ENCODE peak calls at places on chromosomes 11 and 22, in eight cellular contexts. H is erythroblast, S is astrocyte of the cerebellum, X is EH, N is DMS 273 treated with DMSO at 0.1 percent for 48 hours, B is pancreas, U is fibroblast of the aortic adventitia, G is HepG2. Y is an unnamed sample.

GRCh38 chr22:32752326-32752725 is 49.2 kb upstream of the TIMP3 start:
- DNase-seq in N (no peak), G (no peak), H (no peak), S (no peak), X (peak), B (no peak), U (no peak), Y (no peak)

GRCh38 chr11:123451183-123451907 is 21.3 kb downstream of the GRAMD1B start:
- DNase-seq in B (no peak), N (no peak), H (no peak), G (no peak), S (no peak), U (no peak), X (no peak), Y (no peak)

GRCh38 chr22:41908409-41909289 is 6.2 kb downstream of the SHISA8 start:
- DNase-seq in U (no peak), N (no peak), B (peak), H (no peak), G (no peak), S (no peak), X (no peak), Y (peak)

GRCh38 chr22:50626856-50627451 is 998 bp downstream of the ARSA start:
- DNase-seq in S (no peak), X (no peak), B (peak), N (no peak), H (no peak), G (no peak), U (no peak), Y (no peak)

GRCh38 chr11:77710358-77710757 is 72.8 kb upstream of the CLNS1A start:
- DNase-seq in H (no peak), S (peak), B (no peak), N (no peak), G (peak), X (peak), U (peak), Y (no peak)

GRCh38 chr11:61092908-61093763 is 9.2 kb upstream of the CD5 start:
- DNase-seq in B (no peak), S (no peak), X (no peak), U (no peak), N (no peak), H (no peak), G (no peak), Y (no peak)

GRCh38 chr11:1942541-1943260 is 4.4 kb upstream of the MRPL23 start:
- DNase-seq in X (no peak), S (no peak), B (peak), U (no peak), G (no peak), H (peak), N (no peak), Y (peak)

GRCh38 chr11:44016546-44017442 is 31.0 kb upstream of the ACCSL start:
- DNase-seq in G (no peak), B (no peak), H (no peak), S (no peak), U (peak), X (no peak), N (no peak), Y (no peak)

GRCh38 chr11:69913591-69914285 is 94.5 kb upstream of the FGF3 start:
- DNase-seq in G (no peak), X (no peak), N (no peak), U (no peak), H (no peak), S (no peak), B (peak), Y (peak)

GRCh38 chr22:40033586-40034380 is 39.0 kb downstream of the FAM83F start:
- DNase-seq in N (no peak), H (no peak), G (no peak), X (no peak), U (no peak), S (no peak), B (no peak), Y (peak)

GRCh38 chr22:38074181-38075104 is 9.5 kb downstream of the SLC16A8 start:
- DNase-seq in X (peak), B (peak), S (no peak), U (peak), G (no peak), H (no peak), N (no peak), Y (no peak)

GRCh38 chr22:37020192-37020479 is 594 bp downstream of the MPST start:
- DNase-seq in S (no peak), B (no peak), N (peak), G (no peak), X (peak), H (peak), U (peak), Y (peak)

GRCh38 chr11:69057236-69057635 is 8.5 kb downstream of the TPCN2 start:
- DNase-seq in N (no peak), H (no peak), U (no peak), S (no peak), B (peak), X (no peak), G (no peak), Y (no peak)

GRCh38 chr11:20110908-20111669 is 49.2 kb downstream of the DBX1 start:
- DNase-seq in G (peak), B (no peak), S (peak), H (peak), X (peak), N (no peak), U (peak), Y (no peak)

GRCh38 chr11:6667733-6668374 is 12.2 kb upstream of the DCHS1 start:
- DNase-seq in H (peak), B (no peak), X (peak), G (peak), U (peak), S (peak), N (no peak), Y (no peak)

GRCh38 chr11:70502677-70503076 is 104.3 kb downstream of the CTTN start:
- DNase-seq in H (no peak), G (no peak), B (no peak), N (no peak), U (no peak), X (no peak), S (no peak), Y (no peak)